ENCODE peak calls at places on chromosomes 2 and 18, in eight cellular contexts. W is mesendoderm; D is coronary artery; A is GM23248; G is OCI-LY7; X is CD4-positive, alpha-beta T cell; I is heart right ventricle; Y is mammary epithelial cell. N is an unnamed sample.

GRCh38 chr2:62884514-62884913 is 166.1 kb upstream of the OTX1 start:
- DNase-seq in W (no peak), D (no peak), A (peak), G (no peak), X (no peak), I (no peak), Y (no peak), N (no peak)

GRCh38 chr2:136128905-136129304 is 11.0 kb upstream of the CXCR4 start:
- DNase-seq in W (peak), D (no peak), A (no peak), G (no peak), X (no peak), I (no peak), Y (no peak), N (no peak)

GRCh38 chr2:123953848-123954247 is 71.2 kb upstream of the CNTNAP5 start:
- DNase-seq in W (no peak), D (no peak), A (peak), G (no peak), X (no peak), I (no peak), Y (peak), N (no peak)

GRCh38 chr2:140457483-140457882 is 1673.3 kb downstream of the LRP1B start:
- DNase-seq in W (no peak), D (no peak), A (no peak), G (no peak), X (no peak), I (no peak), Y (no peak), N (no peak)

GRCh38 chr2:85266424-85267041 is 61.3 kb downstream of the TGOLN2 start:
- DNase-seq in W (peak), D (no peak), A (peak), G (peak), X (peak), I (peak), Y (peak), N (no peak)

GRCh38 chr18:49949991-49950395 is 136.7 kb upstream of the ACAA2 start:
- DNase-seq in W (no peak), D (no peak), A (no peak), G (no peak), X (no peak), I (no peak), Y (no peak), N (no peak)

GRCh38 chr18:75544496-75544895 is 117.0 kb upstream of the SMIM21 start:
- DNase-seq in W (no peak), D (no peak), A (peak), G (no peak), X (no peak), I (no peak), Y (peak), N (no peak)

GRCh38 chr2:15299904-15300528 is 261.1 kb downstream of the NBAS start:
- DNase-seq in W (no peak), D (no peak), A (peak), G (no peak), X (no peak), I (no peak), Y (no peak), N (no peak)

GRCh38 chr2:44450806-44451205 is 89.1 kb downstream of the CAMKMT start:
- DNase-seq in W (no peak), D (no peak), A (no peak), G (no peak), X (no peak), I (no peak), Y (no peak), N (no peak)

GRCh38 chr2:51597086-51597485 is 565.2 kb upstream of the NRXN1 start:
- DNase-seq in W (peak), D (no peak), A (no peak), G (peak), X (no peak), I (no peak), Y (no peak), N (no peak)

GRCh38 chr2:46117379-46117778 is 179.8 kb upstream of the EPAS1 start:
- DNase-seq in W (no peak), D (no peak), A (peak), G (no peak), X (no peak), I (no peak), Y (peak), N (no peak)

GRCh38 chr2:220279372-220279771 is 651.9 kb downstream of the SLC4A3 start:
- DNase-seq in W (no peak), D (no peak), A (peak), G (no peak), X (no peak), I (no peak), Y (peak), N (no peak)

GRCh38 chr2:121611730-121612705 is 37.2 kb downstream of the CLASP1 start:
- DNase-seq in W (no peak), D (no peak), A (no peak), G (no peak), X (no peak), I (no peak), Y (no peak), N (no peak)

GRCh38 chr2:40458271-40458794 is 6.4 kb upstream of the SLC8A1 start:
- DNase-seq in W (peak), D (no peak), A (no peak), G (no peak), X (no peak), I (no peak), Y (no peak), N (no peak)

GRCh38 chr18:74410441-74410992 is 46.6 kb downstream of the DIPK1C start:
- DNase-seq in W (no peak), D (no peak), A (no peak), G (no peak), X (no peak), I (no peak), Y (no peak), N (no peak)

GRCh38 chr2:20986540-20986939 is 57.3 kb downstream of the APOB start:
- DNase-seq in W (no peak), D (no peak), A (no peak), G (no peak), X (no peak), I (no peak), Y (no peak), N (no peak)

GRCh38 chr18:80245781-80246655 is 1.3 kb downstream of the PARD6G start:
- DNase-seq in W (peak), D (peak), A (no peak), G (no peak), X (no peak), I (no peak), Y (peak), N (no peak)

GRCh38 chr2:1651131-1652066 is 92.9 kb downstream of the PXDN start:
- DNase-seq in W (no peak), D (peak), A (no peak), G (no peak), X (no peak), I (no peak), Y (no peak), N (no peak)

GRCh38 chr2:53519925-53520629 is 247.5 kb upstream of the CHAC2 start:
- DNase-seq in W (no peak), D (no peak), A (no peak), G (no peak), X (no peak), I (no peak), Y (no peak), N (no peak)

GRCh38 chr2:226721541-226721940 is 78.1 kb downstream of the IRS1 start:
- DNase-seq in W (peak), D (no peak), A (peak), G (no peak), X (no peak), I (peak), Y (no peak), N (no peak)

GRCh38 chr2:96928277-96928781 is 58.1 kb downstream of the FAM178B start:
- DNase-seq in W (no peak), D (no peak), A (peak), G (no peak), X (no peak), I (no peak), Y (peak), N (no peak)

GRCh38 chr2:214904634-214905033 is 95.2 kb upstream of the BARD1 start:
- DNase-seq in W (no peak), D (no peak), A (no peak), G (no peak), X (no peak), I (no peak), Y (no peak), N (no peak)

GRCh38 chr2:10415048-10415447 is 33.1 kb downstream of the ODC1 start:
- DNase-seq in W (no peak), D (no peak), A (no peak), G (no peak), X (no peak), I (no peak), Y (no peak), N (no peak)

GRCh38 chr2:9638532-9638931 is 7.7 kb upstream of the YWHAQ start:
- DNase-seq in W (no peak), D (no peak), A (peak), G (no peak), X (no peak), I (peak), Y (peak), N (peak)

GRCh38 chr18:47110875-47111274 is 39.4 kb downstream of the HDHD2 start:
- DNase-seq in W (no peak), D (no peak), A (no peak), G (no peak), X (no peak), I (no peak), Y (no peak), N (no peak)

GRCh38 chr2:238282861-238283738 is 5.3 kb downstream of the PER2 start:
- DNase-seq in W (no peak), D (no peak), A (no peak), G (peak), X (no peak), I (no peak), Y (no peak), N (no peak)

GRCh38 chr2:20526666-20527065 is 79.8 kb downstream of the RHOB start:
- DNase-seq in W (no peak), D (no peak), A (no peak), G (no peak), X (no peak), I (peak), Y (no peak), N (no peak)

GRCh38 chr2:173264603-173265366 is 89.9 kb upstream of the CDCA7 start:
- DNase-seq in W (peak), D (no peak), A (no peak), G (peak), X (no peak), I (peak), Y (no peak), N (no peak)

GRCh38 chr18:51537487-51537886 is 340.0 kb upstream of the MEX3C start:
- DNase-seq in W (peak), D (no peak), A (peak), G (peak), X (no peak), I (peak), Y (peak), N (peak)

GRCh38 chr2:224971214-224971613 is 71.1 kb downstream of the DOCK10 start:
- DNase-seq in W (peak), D (no peak), A (no peak), G (no peak), X (peak), I (no peak), Y (peak), N (no peak)

GRCh38 chr2:168814046-168814445 is 11.6 kb downstream of the NOSTRIN start:
- DNase-seq in W (no peak), D (no peak), A (peak), G (no peak), X (no peak), I (no peak), Y (no peak), N (no peak)

GRCh38 chr18:77127769-77128671 is 4.6 kb downstream of the MBP start:
- DNase-seq in W (no peak), D (no peak), A (peak), G (peak), X (no peak), I (peak), Y (peak), N (no peak)

GRCh38 chr2:102736174-102736606 is 25.6 kb upstream of the TMEM182 start:
- DNase-seq in W (peak), D (no peak), A (peak), G (peak), X (peak), I (peak), Y (peak), N (no peak)

GRCh38 chr2:215946581-215946980 is 66.8 kb downstream of the MREG start:
- DNase-seq in W (no peak), D (no peak), A (no peak), G (no peak), X (no peak), I (no peak), Y (no peak), N (no peak)

GRCh38 chr18:73945130-73945792 is 202.4 kb downstream of the FBXO15 start:
- DNase-seq in W (no peak), D (no peak), A (peak), G (no peak), X (no peak), I (no peak), Y (no peak), N (no peak)

GRCh38 chr2:84603911-84604310 is 87.6 kb downstream of the DNAH6 start:
- DNase-seq in W (no peak), D (no peak), A (no peak), G (no peak), X (no peak), I (no peak), Y (no peak), N (no peak)

GRCh38 chr18:46728219-46728930 is 28.5 kb downstream of the ST8SIA5 start:
- DNase-seq in W (no peak), D (peak), A (no peak), G (no peak), X (no peak), I (no peak), Y (no peak), N (no peak)

GRCh38 chr2:50018938-50019337 is 864.6 kb upstream of the FSHR start:
- DNase-seq in W (peak), D (no peak), A (no peak), G (no peak), X (no peak), I (no peak), Y (peak), N (no peak)

GRCh38 chr2:46778516-46778915 is 137.1 kb downstream of the MCFD2 start:
- DNase-seq in W (peak), D (no peak), A (no peak), G (no peak), X (no peak), I (no peak), Y (no peak), N (no peak)

GRCh38 chr2:102439065-102439695 is 16.2 kb downstream of the IL18RAP start:
- DNase-seq in W (peak), D (no peak), A (peak), G (no peak), X (no peak), I (no peak), Y (peak), N (no peak)

GRCh38 chr2:73232471-73233153 is 427 bp downstream of the PRADC1 start:
- DNase-seq in W (no peak), D (peak), A (peak), G (peak), X (peak), I (no peak), Y (no peak), N (peak)
- H3K27ac ChIP-seq in W (no peak), D (peak), A (peak), G (peak), X (peak), I (peak), Y (peak), N (peak)

DNA sequence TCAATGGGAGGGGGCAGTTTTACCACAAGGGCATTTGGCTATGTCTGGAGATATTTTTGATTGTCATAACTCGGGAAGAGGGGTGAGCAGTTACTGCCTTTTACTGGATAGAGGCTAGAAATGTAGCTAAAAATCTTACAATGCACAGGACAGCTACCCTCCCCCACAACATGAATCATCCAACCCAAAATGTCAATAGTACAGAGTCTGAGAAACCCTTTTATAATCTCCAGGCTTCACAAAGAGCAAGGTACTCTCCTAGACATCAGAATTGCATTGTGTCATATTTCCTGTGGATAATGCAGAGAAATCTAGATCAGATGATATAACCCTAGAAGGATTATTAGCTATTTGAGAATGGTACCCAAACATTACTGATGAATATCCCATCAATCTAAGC is 277.1 kb upstream of the NRP2 start:
- DNase-seq in W (no peak), D (no peak), A (peak), G (no peak), X (no peak), I (no peak), Y (peak), N (no peak)
- H3K27ac ChIP-seq in W (no peak), D (no peak), A (peak), G (no peak), X (no peak), I (no peak), Y (no peak), N (no peak)

GRCh38 chr2:171688129-171688465 is 828 bp downstream of the DYNC1I2 start:
- DNase-seq in W (no peak), D (no peak), A (peak), G (no peak), X (no peak), I (no peak), Y (no peak), N (no peak)
- H3K27ac ChIP-seq in W (peak), D (peak), A (peak), G (peak), X (no peak), I (peak), Y (peak), N (peak)

GRCh38 chr2:164922119-164922518 is 33.2 kb downstream of the SLC38A11 start:
- DNase-seq in W (no peak), D (no peak), A (peak), G (no peak), X (no peak), I (no peak), Y (no peak), N (no peak)
- H3K27ac ChIP-seq in W (no peak), D (no peak), A (no peak), G (no peak), X (no peak), I (no peak), Y (no peak), N (no peak)

GRCh38 chr2:186543561-186544131 is 46.2 kb upstream of the ITGAV start:
- DNase-seq in W (peak), D (no peak), A (peak), G (no peak), X (no peak), I (no peak), Y (peak), N (no peak)
- H3K27ac ChIP-seq in W (peak), D (peak), A (peak), G (no peak), X (no peak), I (peak), Y (peak), N (no peak)

DNA sequence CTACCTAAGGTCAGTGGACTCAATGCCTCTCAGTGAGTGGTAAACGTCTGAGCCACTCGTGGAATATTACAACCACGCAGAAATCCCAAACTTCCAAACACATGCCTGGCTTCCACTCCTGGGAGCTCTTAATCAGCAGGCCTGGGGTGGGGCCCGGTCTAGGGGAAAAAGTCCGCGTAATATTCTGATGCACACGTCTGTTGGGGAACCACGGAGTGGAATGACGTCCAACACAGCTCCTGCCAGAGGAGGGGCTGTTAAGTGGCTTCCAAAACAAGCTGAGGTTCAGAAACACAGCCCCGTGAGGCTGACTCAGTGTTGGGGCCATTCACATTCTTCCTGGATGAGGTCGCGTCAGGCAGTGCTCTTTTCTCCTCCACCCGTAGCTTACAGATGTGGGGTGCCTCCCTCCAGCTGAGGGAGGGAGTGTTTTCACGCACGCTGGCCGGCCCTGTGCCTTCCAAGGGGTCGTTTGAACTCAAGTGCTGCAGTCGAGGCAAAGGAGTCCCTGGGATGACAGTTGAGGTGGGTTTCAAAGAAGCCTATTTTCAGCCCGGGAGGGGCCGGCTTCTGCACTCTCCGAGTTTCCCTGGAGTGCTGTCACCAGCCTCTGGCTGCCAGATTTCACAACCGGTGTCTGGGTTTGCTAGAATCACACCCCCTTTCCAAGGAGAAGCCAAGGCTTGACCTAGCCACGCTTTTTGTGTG is 73.1 kb downstream of the ACKR3 start:
- DNase-seq in W (peak), D (peak), A (peak), G (no peak), X (no peak), I (peak), Y (peak), N (no peak)
- H3K27ac ChIP-seq in W (no peak), D (peak), A (peak), G (no peak), X (no peak), I (peak), Y (no peak), N (no peak)

GRCh38 chr2:142871396-142871795 is 6.1 kb upstream of the KYNU start:
- DNase-seq in W (no peak), D (no peak), A (no peak), G (no peak), X (no peak), I (no peak), Y (no peak), N (no peak)

GRCh38 chr2:142875010-142875409 is 2.5 kb upstream of the KYNU start:
- DNase-seq in W (no peak), D (no peak), A (peak), G (no peak), X (no peak), I (no peak), Y (peak), N (no peak)

GRCh38 chr2:142874293-142874814 is 3.1 kb upstream of the KYNU start:
- DNase-seq in W (no peak), D (no peak), A (peak), G (no peak), X (no peak), I (no peak), Y (peak), N (no peak)

GRCh38 chr2:142873850-142874287 is 3.6 kb upstream of the KYNU start:
- DNase-seq in W (no peak), D (no peak), A (no peak), G (no peak), X (no peak), I (no peak), Y (no peak), N (no peak)

GRCh38 chr2:142872900-142873724 is 4.4 kb upstream of the KYNU start:
- DNase-seq in W (no peak), D (no peak), A (peak), G (no peak), X (no peak), I (no peak), Y (peak), N (no peak)
- H3K27ac ChIP-seq in W (no peak), D (peak), A (peak), G (no peak), X (no peak), I (no peak), Y (peak), N (no peak)

DNA sequence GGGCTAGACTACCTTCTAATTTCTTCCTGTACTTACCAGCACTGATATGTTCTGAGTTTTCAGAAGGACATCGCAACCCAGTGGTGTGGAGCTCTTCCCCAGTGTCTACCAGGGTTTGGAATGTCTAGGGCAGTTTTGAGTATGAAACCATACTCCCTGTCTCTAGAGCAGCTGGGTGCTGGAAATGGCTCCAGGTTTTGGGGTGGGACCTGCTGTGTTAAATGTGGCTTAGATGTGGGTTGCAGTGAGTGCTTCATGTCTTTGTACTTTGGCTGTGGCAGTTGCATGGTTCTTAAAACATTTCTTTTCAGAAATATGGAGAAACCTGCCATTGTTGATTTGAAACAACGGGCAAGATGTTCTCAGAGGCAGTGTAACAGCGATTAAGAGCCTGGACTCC is 48.4 kb downstream of the ACSL3 start:
- DNase-seq in W (no peak), D (no peak), A (no peak), G (no peak), X (no peak), I (no peak), Y (no peak), N (no peak)
- H3K27ac ChIP-seq in W (peak), D (no peak), A (no peak), G (peak), X (no peak), I (no peak), Y (no peak), N (no peak)

N was measured in substantia nigra.